ENCODE peak calls at places on chromosome 9, in four cellular contexts. One of them, this sample, is unnamed.

GRCh38 chr9:1051286-1052118 is 1.3 kb downstream of the DMRT2 start:
- DNase-seq in tibial artery: no peak
- DNase-seq in endodermal cell: peak; percentile 59
- DNase-seq in A549: peak; percentile 31
- DNase-seq in this sample: peak; percentile 30

GRCh38 chr9:16221350-16221749 is 649.1 kb downstream of the BNC2 start:
- DNase-seq in tibial artery: no peak
- DNase-seq in endodermal cell: no peak
- DNase-seq in A549: no peak
- DNase-seq in this sample: no peak

GRCh38 chr9:89278997-89279739 is 31.8 kb upstream of the CKS2 start:
- DNase-seq in endodermal cell: no peak
- DNase-seq in tibial artery: no peak
- DNase-seq in A549: peak; percentile 41
- DNase-seq in this sample: peak; percentile 32

GRCh38 chr9:114887963-114888362 is 42.4 kb downstream of the TNFSF8 start:
- DNase-seq in endodermal cell: no peak
- DNase-seq in A549: no peak
- DNase-seq in tibial artery: no peak
- DNase-seq in this sample: no peak

GRCh38 chr9:33814816-33815215 is 2.1 kb upstream of the UBE2R2 start:
- DNase-seq in endodermal cell: no peak
- DNase-seq in A549: no peak
- DNase-seq in tibial artery: no peak
- DNase-seq in this sample: no peak

GRCh38 chr9:37464426-37465248 is 613 bp downstream of the ZBTB5 start:
- DNase-seq in endodermal cell: no peak
- DNase-seq in A549: peak; percentile 70
- DNase-seq in tibial artery: peak; percentile 90
- DNase-seq in this sample: no peak

GRCh38 chr9:12516031-12516430 is 177.2 kb upstream of the TYRP1 start:
- DNase-seq in A549: no peak
- DNase-seq in tibial artery: no peak
- DNase-seq in endodermal cell: no peak
- DNase-seq in this sample: no peak

GRCh38 chr9:96156151-96156550 is 145.8 kb downstream of the HSD17B3 start:
- DNase-seq in endodermal cell: no peak
- DNase-seq in tibial artery: no peak
- DNase-seq in A549: no peak
- DNase-seq in this sample: no peak

GRCh38 chr9:70409800-70410199 is 4.7 kb downstream of the KLF9 start:
- DNase-seq in tibial artery: no peak
- DNase-seq in A549: no peak
- DNase-seq in endodermal cell: no peak
- DNase-seq in this sample: no peak
- H3K4me1 ChIP-seq in tibial artery: no peaks in the 10 kb centered on the region
- H3K4me1 ChIP-seq in A549: peaks cover 3% of the 10 kb centered on the region
- H3K4me1 ChIP-seq in endodermal cell: peaks cover 3% of the 10 kb centered on the region
- H3K4me1 ChIP-seq in this sample: peaks cover 9% of the 10 kb centered on the region

DNA sequence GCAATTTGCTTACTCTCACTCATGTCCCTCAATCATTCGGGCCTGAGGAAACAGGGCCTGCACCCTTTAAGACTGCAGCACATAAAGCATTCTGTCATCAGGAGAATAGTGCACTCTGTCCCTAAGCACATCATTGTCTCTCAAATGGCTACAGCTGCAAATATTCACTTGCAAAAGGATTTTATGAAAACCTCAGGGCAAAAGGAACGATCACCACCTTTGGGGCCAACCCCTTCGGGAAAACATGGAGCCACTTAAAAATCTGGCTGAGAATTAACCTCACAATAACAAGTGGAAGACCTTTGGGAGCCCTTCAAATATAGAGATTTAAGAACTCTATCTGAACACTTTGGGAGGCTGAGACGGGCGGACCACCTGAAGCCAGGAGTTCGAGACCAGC is 68.4 kb downstream of the MAPKAP1 start:
- DNase-seq in tibial artery: no peak
- DNase-seq in endodermal cell: no peak
- DNase-seq in A549: no peak
- DNase-seq in this sample: no peak
- H3K4me1 ChIP-seq in tibial artery: no peaks in the 10 kb centered on the region
- H3K4me1 ChIP-seq in endodermal cell: peaks cover 4% of the 10 kb centered on the region
- H3K4me1 ChIP-seq in A549: peaks cover 10% of the 10 kb centered on the region
- H3K4me1 ChIP-seq in this sample: no peaks in the 10 kb centered on the region

GRCh38 chr9:136444102-136444501 is 4.5 kb upstream of the INPP5E start:
- DNase-seq in tibial artery: no peak
- DNase-seq in endodermal cell: no peak
- DNase-seq in A549: no peak
- DNase-seq in this sample: no peak
- H3K4me1 ChIP-seq in tibial artery: no peaks in the 10 kb centered on the region
- H3K4me1 ChIP-seq in endodermal cell: no peaks in the 10 kb centered on the region
- H3K4me1 ChIP-seq in A549: peaks cover 4% of the 10 kb centered on the region
- H3K4me1 ChIP-seq in this sample: peaks cover 4% of the 10 kb centered on the region

DNA sequence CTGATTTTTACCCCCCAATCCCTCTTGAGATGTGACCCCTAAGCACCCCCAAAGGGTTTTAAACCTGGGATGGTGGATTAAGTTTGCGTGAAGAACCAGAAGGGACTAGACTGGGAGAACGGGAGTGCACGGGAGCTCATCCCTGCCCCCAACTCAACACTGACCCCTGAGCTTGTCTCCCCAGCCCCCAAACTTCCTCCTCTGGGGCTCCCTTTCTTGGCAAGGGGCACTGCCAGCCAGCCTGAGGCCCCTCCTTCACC is 5.0 kb upstream of the SET start:
- DNase-seq in tibial artery: no peak
- DNase-seq in endodermal cell: no peak
- DNase-seq in A549: no peak
- DNase-seq in this sample: no peak
- H3K4me1 ChIP-seq in tibial artery: no peaks in the 10 kb centered on the region
- H3K4me1 ChIP-seq in endodermal cell: peaks cover 11% of the 10 kb centered on the region
- H3K4me1 ChIP-seq in A549: peaks cover 34% of the 10 kb centered on the region
- H3K4me1 ChIP-seq in this sample: peaks cover 12% of the 10 kb centered on the region